ENCODE peak calls at places on chromosomes 12 and 14, in four cellular contexts. One of them, this sample, is unnamed.

GRCh38 chr12:65875635-65876034 is 51.4 kb downstream of the HMGA2 start:
- DNase-seq in activated T-cell treated with anti-CD3 and anti-CD28 coated beads for 24 hours: no peak
- DNase-seq in HTR-8/SVneo: no peak
- DNase-seq in MV-4-11: peak; percentile 63
- DNase-seq in this sample: no peak

GRCh38 chr12:116910645-116911449 is at the start of gene FBXW8:
- DNase-seq in activated T-cell treated with anti-CD3 and anti-CD28 coated beads for 24 hours: peak; percentile 61
- DNase-seq in HTR-8/SVneo: peak; percentile 82
- DNase-seq in MV-4-11: peak; percentile 54
- DNase-seq in this sample: peak; percentile 60

GRCh38 chr12:71075743-71076142 is 82.1 kb downstream of the TSPAN8 start:
- DNase-seq in activated T-cell treated with anti-CD3 and anti-CD28 coated beads for 24 hours: no peak
- DNase-seq in MV-4-11: no peak
- DNase-seq in HTR-8/SVneo: no peak
- DNase-seq in this sample: no peak

GRCh38 chr14:104318558-104319488 is 180.4 kb downstream of the KIF26A start:
- DNase-seq in HTR-8/SVneo: no peak
- DNase-seq in MV-4-11: no peak
- DNase-seq in activated T-cell treated with anti-CD3 and anti-CD28 coated beads for 24 hours: no peak
- DNase-seq in this sample: no peak

GRCh38 chr12:1800646-1801284 is 19.6 kb upstream of the LRTM2 start:
- DNase-seq in activated T-cell treated with anti-CD3 and anti-CD28 coated beads for 24 hours: no peak
- DNase-seq in MV-4-11: no peak
- DNase-seq in HTR-8/SVneo: peak; percentile 62
- DNase-seq in this sample: no peak

GRCh38 chr14:22174412-22174811 is 414.6 kb downstream of the DAD1 start:
- DNase-seq in MV-4-11: no peak
- DNase-seq in HTR-8/SVneo: no peak
- DNase-seq in activated T-cell treated with anti-CD3 and anti-CD28 coated beads for 24 hours: no peak
- DNase-seq in this sample: no peak

GRCh38 chr14:34138175-34138574 is 187.3 kb upstream of the EGLN3 start:
- DNase-seq in activated T-cell treated with anti-CD3 and anti-CD28 coated beads for 24 hours: no peak
- DNase-seq in HTR-8/SVneo: no peak
- DNase-seq in MV-4-11: no peak
- DNase-seq in this sample: no peak

GRCh38 chr12:55713721-55714120 is 2.1 kb upstream of the BLOC1S1 start:
- DNase-seq in activated T-cell treated with anti-CD3 and anti-CD28 coated beads for 24 hours: no peak
- DNase-seq in HTR-8/SVneo: no peak
- DNase-seq in MV-4-11: no peak
- DNase-seq in this sample: no peak

GRCh38 chr12:10842862-10843261 is 6.4 kb downstream of the PRR4 start:
- DNase-seq in activated T-cell treated with anti-CD3 and anti-CD28 coated beads for 24 hours: no peak
- DNase-seq in HTR-8/SVneo: no peak
- DNase-seq in MV-4-11: no peak
- DNase-seq in this sample: no peak

GRCh38 chr12:24997970-24998582 is 49.2 kb upstream of the BCAT1 start:
- DNase-seq in HTR-8/SVneo: no peak
- DNase-seq in activated T-cell treated with anti-CD3 and anti-CD28 coated beads for 24 hours: no peak
- DNase-seq in MV-4-11: peak; percentile 60
- DNase-seq in this sample: no peak

GRCh38 chr12:74537126-74537706 is 419 bp upstream of the ATXN7L3B start:
- DNase-seq in HTR-8/SVneo: peak; percentile 47
- DNase-seq in activated T-cell treated with anti-CD3 and anti-CD28 coated beads for 24 hours: no peak
- DNase-seq in MV-4-11: peak; percentile 65
- DNase-seq in this sample: peak; percentile 52

GRCh38 chr12:101209319-101210302 is at the start of gene SLC5A8:
- DNase-seq in MV-4-11: no peak
- DNase-seq in HTR-8/SVneo: no peak
- DNase-seq in activated T-cell treated with anti-CD3 and anti-CD28 coated beads for 24 hours: no peak
- DNase-seq in this sample: peak; percentile 2

GRCh38 chr12:48969160-48969771 is 2.3 kb downstream of the WNT10B start:
- DNase-seq in activated T-cell treated with anti-CD3 and anti-CD28 coated beads for 24 hours: no peak
- DNase-seq in HTR-8/SVneo: no peak
- DNase-seq in MV-4-11: no peak
- DNase-seq in this sample: no peak

GRCh38 chr12:46788247-46788887 is 37.4 kb downstream of the SLC38A4 start:
- DNase-seq in MV-4-11: no peak
- DNase-seq in activated T-cell treated with anti-CD3 and anti-CD28 coated beads for 24 hours: no peak
- DNase-seq in HTR-8/SVneo: no peak
- DNase-seq in this sample: no peak

GRCh38 chr12:85310456-85311076 is 30.5 kb downstream of the ALX1 start:
- DNase-seq in HTR-8/SVneo: no peak
- DNase-seq in activated T-cell treated with anti-CD3 and anti-CD28 coated beads for 24 hours: no peak
- DNase-seq in MV-4-11: no peak
- DNase-seq in this sample: no peak

GRCh38 chr14:22646570-22647254 is 2.6 kb upstream of the OR6J1 start:
- DNase-seq in activated T-cell treated with anti-CD3 and anti-CD28 coated beads for 24 hours: no peak
- DNase-seq in HTR-8/SVneo: peak; percentile 45
- DNase-seq in MV-4-11: peak; percentile 58
- DNase-seq in this sample: no peak

GRCh38 chr12:58803893-58804292 is 116.4 kb downstream of the LRIG3 start:
- DNase-seq in activated T-cell treated with anti-CD3 and anti-CD28 coated beads for 24 hours: no peak
- DNase-seq in MV-4-11: no peak
- DNase-seq in HTR-8/SVneo: peak; percentile 22
- DNase-seq in this sample: no peak

GRCh38 chr14:29215853-29216252 is 449.3 kb downstream of the FOXG1 start:
- DNase-seq in HTR-8/SVneo: no peak
- DNase-seq in activated T-cell treated with anti-CD3 and anti-CD28 coated beads for 24 hours: no peak
- DNase-seq in MV-4-11: no peak
- DNase-seq in this sample: peak; percentile 79

GRCh38 chr14:100782516-100783320 is 43.2 kb upstream of the MEG3 start:
- DNase-seq in HTR-8/SVneo: no peak
- DNase-seq in activated T-cell treated with anti-CD3 and anti-CD28 coated beads for 24 hours: no peak
- DNase-seq in MV-4-11: no peak
- DNase-seq in this sample: no peak

GRCh38 chr12:75289678-75290200 is 40.4 kb downstream of the CAPS2 start:
- DNase-seq in HTR-8/SVneo: no peak
- DNase-seq in MV-4-11: no peak
- DNase-seq in activated T-cell treated with anti-CD3 and anti-CD28 coated beads for 24 hours: no peak
- DNase-seq in this sample: no peak

GRCh38 chr14:92531151-92531873 is 17.7 kb downstream of the RIN3 start:
- DNase-seq in HTR-8/SVneo: no peak
- DNase-seq in activated T-cell treated with anti-CD3 and anti-CD28 coated beads for 24 hours: peak; percentile 62
- DNase-seq in MV-4-11: peak; percentile 16
- DNase-seq in this sample: no peak

GRCh38 chr12:857611-858010 is 91.9 kb downstream of the RAD52 start:
- DNase-seq in MV-4-11: no peak
- DNase-seq in HTR-8/SVneo: no peak
- DNase-seq in activated T-cell treated with anti-CD3 and anti-CD28 coated beads for 24 hours: no peak
- DNase-seq in this sample: no peak

GRCh38 chr12:80325167-80325959 is 118.7 kb upstream of the PTPRQ start:
- DNase-seq in HTR-8/SVneo: no peak
- DNase-seq in MV-4-11: no peak
- DNase-seq in activated T-cell treated with anti-CD3 and anti-CD28 coated beads for 24 hours: no peak
- DNase-seq in this sample: no peak

GRCh38 chr14:54564071-54564798 is 2.7 kb upstream of the SAMD4A start:
- DNase-seq in HTR-8/SVneo: peak; percentile 45
- DNase-seq in activated T-cell treated with anti-CD3 and anti-CD28 coated beads for 24 hours: no peak
- DNase-seq in MV-4-11: peak; percentile 27
- DNase-seq in this sample: no peak

GRCh38 chr12:34345801-34346200 is 323.5 kb downstream of the ALG10 start:
- DNase-seq in MV-4-11: no peak
- DNase-seq in HTR-8/SVneo: no peak
- DNase-seq in activated T-cell treated with anti-CD3 and anti-CD28 coated beads for 24 hours: no peak
- DNase-seq in this sample: peak; percentile 61

GRCh38 chr14:93269341-93270068 is 62.4 kb downstream of the UBR7 start:
- DNase-seq in activated T-cell treated with anti-CD3 and anti-CD28 coated beads for 24 hours: no peak
- DNase-seq in MV-4-11: no peak
- DNase-seq in HTR-8/SVneo: no peak
- DNase-seq in this sample: no peak

GRCh38 chr12:100020370-100020769 is 35.6 kb upstream of the ANKS1B start:
- DNase-seq in activated T-cell treated with anti-CD3 and anti-CD28 coated beads for 24 hours: no peak
- DNase-seq in HTR-8/SVneo: no peak
- DNase-seq in MV-4-11: no peak
- DNase-seq in this sample: no peak

GRCh38 chr14:92513966-92514843 is 624 bp downstream of the RIN3 start:
- DNase-seq in HTR-8/SVneo: peak; percentile 24
- DNase-seq in activated T-cell treated with anti-CD3 and anti-CD28 coated beads for 24 hours: no peak
- DNase-seq in MV-4-11: no peak
- DNase-seq in this sample: no peak

GRCh38 chr14:74483321-74483720 is 9.8 kb downstream of the NPC2 start:
- DNase-seq in activated T-cell treated with anti-CD3 and anti-CD28 coated beads for 24 hours: no peak
- DNase-seq in MV-4-11: no peak
- DNase-seq in HTR-8/SVneo: no peak
- DNase-seq in this sample: no peak

GRCh38 chr12:48110691-48111315 is 4.9 kb upstream of the SENP1 start:
- DNase-seq in HTR-8/SVneo: no peak
- DNase-seq in MV-4-11: no peak
- DNase-seq in activated T-cell treated with anti-CD3 and anti-CD28 coated beads for 24 hours: no peak
- DNase-seq in this sample: no peak

GRCh38 chr14:68791078-68791983 is 1.5 kb downstream of the ZFP36L1 start:
- DNase-seq in MV-4-11: no peak
- DNase-seq in HTR-8/SVneo: no peak
- DNase-seq in activated T-cell treated with anti-CD3 and anti-CD28 coated beads for 24 hours: no peak
- DNase-seq in this sample: no peak

GRCh38 chr12:32466986-32467711 is 67.8 kb downstream of the FGD4 start:
- DNase-seq in MV-4-11: no peak
- DNase-seq in activated T-cell treated with anti-CD3 and anti-CD28 coated beads for 24 hours: no peak
- DNase-seq in HTR-8/SVneo: no peak
- DNase-seq in this sample: no peak

GRCh38 chr12:10214877-10215267 is 2.2 kb downstream of the GABARAPL1 start:
- DNase-seq in MV-4-11: no peak
- DNase-seq in HTR-8/SVneo: no peak
- DNase-seq in activated T-cell treated with anti-CD3 and anti-CD28 coated beads for 24 hours: no peak
- DNase-seq in this sample: no peak

GRCh38 chr12:33115716-33116115 is 219.1 kb upstream of the PKP2 start:
- DNase-seq in HTR-8/SVneo: no peak
- DNase-seq in MV-4-11: no peak
- DNase-seq in activated T-cell treated with anti-CD3 and anti-CD28 coated beads for 24 hours: no peak
- DNase-seq in this sample: no peak

GRCh38 chr12:92442782-92443181 is 260.0 kb upstream of the PLEKHG7 start:
- DNase-seq in HTR-8/SVneo: no peak
- DNase-seq in activated T-cell treated with anti-CD3 and anti-CD28 coated beads for 24 hours: no peak
- DNase-seq in MV-4-11: peak; percentile 53
- DNase-seq in this sample: no peak